ENCODE peak calls at places on chromosome 5, in six cellular contexts. H is GM12891, O is HepG2, C is K562, K is GM12878, Q is H1. T is an unnamed sample.

GRCh38 chr5:127648997-127649550 is at the start of gene CTXN3:
- DNase-seq in H (no peak), O (no peak), C (no peak), Q (no peak), K (no peak), T (no peak)

GRCh38 chr5:172104801-172105701 is 83.0 kb downstream of the STK10 start:
- DNase-seq in K (no peak), H (no peak), Q (no peak), C (no peak), O (no peak), T (no peak)

GRCh38 chr5:151153766-151154272 is 3.8 kb downstream of the ANXA6 start:
- DNase-seq in H (no peak), K (no peak), C (no peak), Q (no peak), O (no peak), T (no peak)

GRCh38 chr5:170552486-170553122 is 48.8 kb downstream of the KCNIP1 start:
- DNase-seq in C (no peak), O (no peak), Q (peak; percentile 25), H (no peak), K (no peak), T (no peak)

GRCh38 chr5:88666761-88667186 is 216.2 kb downstream of the MEF2C start:
- DNase-seq in C (no peak), H (no peak), O (no peak), K (no peak), Q (no peak), T (no peak)

GRCh38 chr5:6399978-6400910 is 21.9 kb upstream of the MED10 start:
- DNase-seq in Q (no peak), H (no peak), O (no peak), C (no peak), K (no peak), T (no peak)

GRCh38 chr5:55851675-55851979 is 470 bp downstream of the IL31RA start:
- DNase-seq in H (no peak), O (no peak), Q (no peak), K (no peak), C (no peak), T (no peak)

GRCh38 chr5:143649869-143650268 is 162.1 kb upstream of the HMHB1 start:
- DNase-seq in H (no peak), K (no peak), Q (no peak), C (no peak), O (no peak), T (no peak)

GRCh38 chr5:9714187-9714586 is 84.0 kb upstream of the TAS2R1 start:
- DNase-seq in H (no peak), C (no peak), O (no peak), K (no peak), Q (no peak), T (no peak)

GRCh38 chr5:158917731-158918130 is 182.0 kb downstream of the EBF1 start:
- DNase-seq in Q (no peak), O (no peak), C (no peak), H (no peak), K (no peak), T (no peak)

GRCh38 chr5:175035882-175036533 is 311.6 kb downstream of the MSX2 start:
- DNase-seq in K (no peak), O (no peak), Q (no peak), H (no peak), C (no peak), T (no peak)

GRCh38 chr5:33291216-33292000 is 149.4 kb upstream of the TARS1 start:
- DNase-seq in K (no peak), C (no peak), Q (no peak), H (no peak), O (no peak), T (no peak)

GRCh38 chr5:121795511-121795910 is 56.2 kb upstream of the FTMT start:
- DNase-seq in H (no peak), K (no peak), O (no peak), Q (peak; percentile 3), C (no peak), T (no peak)

GRCh38 chr5:114055318-114055788 is 306.5 kb upstream of the KCNN2 start:
- DNase-seq in K (no peak), C (no peak), H (no peak), Q (peak; percentile 44), O (no peak), T (no peak)

GRCh38 chr5:179733764-179734126 is 1.1 kb downstream of the MAML1 start:
- DNase-seq in H (no peak), O (no peak), C (no peak), K (no peak), Q (no peak), T (no peak)

GRCh38 chr5:143806568-143806967 is 5.4 kb upstream of the HMHB1 start:
- DNase-seq in K (peak; percentile 60), H (no peak), O (no peak), Q (no peak), C (no peak), T (no peak)

GRCh38 chr5:94711785-94712184 is 93.3 kb downstream of the SLF1 start:
- DNase-seq in Q (no peak), K (no peak), O (no peak), H (no peak), C (no peak), T (no peak)

DNA sequence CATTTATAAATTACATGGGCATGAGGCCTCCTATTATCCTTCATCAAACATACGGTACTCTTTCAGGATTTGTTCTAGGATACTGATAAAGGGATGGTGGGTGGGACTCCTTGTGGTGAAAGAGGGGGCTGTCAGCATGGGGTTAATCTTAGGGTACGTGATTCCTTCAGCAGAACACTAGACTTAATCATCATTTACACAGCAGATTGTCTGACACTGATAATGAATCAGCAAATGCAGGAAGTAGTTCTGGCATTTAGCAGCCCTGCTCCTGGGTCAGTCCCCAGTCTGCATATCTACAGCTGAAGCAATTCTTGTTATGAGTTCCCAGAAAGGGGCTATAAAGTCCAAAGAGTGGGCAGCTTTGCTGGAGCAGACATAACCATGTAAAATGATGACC is 384.6 kb downstream of the SPOCK1 start:
- DNase-seq in Q (no peak), H (no peak), C (no peak), O (no peak), K (no peak), T (no peak)
- TF ChIP-seq POLR2AphosphoS5 in Q (no peak), H (no peak), C (no peak), O (no peak), K (no peak), T (no peak)

DNA sequence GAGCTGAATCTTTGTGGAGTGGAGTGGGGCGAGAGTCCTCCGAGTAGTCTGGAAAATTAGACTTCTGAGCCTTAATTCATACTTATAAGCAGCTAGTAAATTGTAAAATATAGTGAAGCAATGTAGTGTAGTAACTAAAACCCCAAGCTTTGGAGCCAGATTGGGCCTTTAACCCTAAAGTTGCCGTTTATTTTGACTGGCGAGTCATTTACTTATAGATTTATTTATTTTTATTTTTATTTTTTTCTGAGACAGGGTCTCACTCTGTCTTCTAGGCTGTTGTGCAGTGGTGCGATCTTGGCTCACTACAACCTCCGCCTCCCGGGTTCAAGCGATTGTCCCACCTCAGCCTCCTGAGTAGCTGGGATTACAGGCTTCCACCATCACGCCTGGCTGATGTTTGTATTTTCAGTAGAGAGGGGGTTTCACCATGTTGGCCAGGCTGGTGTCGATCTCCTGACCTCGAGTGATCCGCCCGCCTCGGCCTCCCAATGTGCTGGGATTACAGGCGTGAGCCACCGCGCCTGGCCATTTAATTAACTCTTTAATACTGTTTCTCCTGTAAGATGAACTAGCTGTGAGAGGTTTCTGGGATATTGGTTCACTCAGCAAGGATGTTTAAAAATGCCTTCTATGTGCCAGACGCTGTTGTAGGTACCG is 687 bp upstream of the RPS23 start:
- DNase-seq in O (no peak), Q (no peak), H (no peak), C (no peak), K (no peak), T (no peak)
- TF ChIP-seq POLR2A in O (no peak), Q (no peak), H (no peak), C (peak; percentile 97), K (no peak), T (no peak)

DNA sequence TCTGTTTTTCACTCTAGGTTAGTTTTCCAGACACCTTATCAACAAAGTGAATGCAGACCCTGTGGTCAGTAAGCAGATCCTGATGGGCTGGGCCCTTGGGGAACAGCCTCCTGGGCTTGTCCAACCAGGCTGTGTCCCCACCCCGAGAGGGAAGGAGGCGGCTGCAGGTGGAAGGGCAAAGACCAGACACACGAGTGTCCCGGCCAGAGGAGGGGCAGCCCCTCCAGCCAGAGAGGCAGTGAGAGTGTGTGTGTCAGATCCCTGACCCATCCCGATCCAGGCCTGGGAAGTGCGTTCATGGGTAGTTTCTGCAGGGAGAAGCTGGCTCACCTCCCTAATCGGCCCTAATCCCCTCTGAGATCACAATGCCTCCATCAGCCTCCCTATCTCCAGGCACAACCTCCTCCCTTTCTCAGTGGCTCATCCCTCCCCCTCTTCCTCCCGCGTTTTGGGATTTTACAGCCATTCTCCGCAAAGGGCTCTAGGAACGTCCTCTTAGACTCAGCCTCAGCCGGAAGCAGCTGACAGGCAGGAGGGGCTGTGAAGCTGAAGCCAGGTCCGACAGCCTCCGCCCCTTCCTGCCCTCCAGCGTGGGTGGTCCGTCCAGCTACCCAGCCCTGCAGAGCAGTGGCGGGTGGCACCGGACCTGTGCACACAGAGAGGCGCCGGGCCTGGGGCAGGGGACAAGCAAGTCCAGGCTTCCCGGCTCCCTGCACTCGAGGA is 9.7 kb downstream of the SLC12A7 start:
- DNase-seq in C (peak; percentile 54), Q (no peak), O (no peak), H (no peak), K (no peak), T (no peak)
- TF ChIP-seq TAF1 in C (no peak), Q (no peak), O (no peak), H (no peak), K (no peak), T (no peak)

GRCh38 chr5:132480546-132481242 is 9.9 kb downstream of the IRF1 start:
- DNase-seq in O (no peak), C (no peak), H (no peak), Q (no peak), K (no peak), T (no peak)

GRCh38 chr5:132481243-132482211 is 9.0 kb downstream of the IRF1 start:
- DNase-seq in O (no peak), K (no peak), Q (no peak), C (no peak), H (no peak), T (no peak)

GRCh38 chr5:132478498-132478855 is 12.1 kb downstream of the IRF1 start:
- DNase-seq in K (no peak), C (no peak), O (no peak), H (no peak), Q (no peak), T (no peak)

GRCh38 chr5:132479073-132479811 is 11.3 kb downstream of the IRF1 start:
- DNase-seq in Q (no peak), O (no peak), K (no peak), C (no peak), H (no peak), T (no peak)

DNA sequence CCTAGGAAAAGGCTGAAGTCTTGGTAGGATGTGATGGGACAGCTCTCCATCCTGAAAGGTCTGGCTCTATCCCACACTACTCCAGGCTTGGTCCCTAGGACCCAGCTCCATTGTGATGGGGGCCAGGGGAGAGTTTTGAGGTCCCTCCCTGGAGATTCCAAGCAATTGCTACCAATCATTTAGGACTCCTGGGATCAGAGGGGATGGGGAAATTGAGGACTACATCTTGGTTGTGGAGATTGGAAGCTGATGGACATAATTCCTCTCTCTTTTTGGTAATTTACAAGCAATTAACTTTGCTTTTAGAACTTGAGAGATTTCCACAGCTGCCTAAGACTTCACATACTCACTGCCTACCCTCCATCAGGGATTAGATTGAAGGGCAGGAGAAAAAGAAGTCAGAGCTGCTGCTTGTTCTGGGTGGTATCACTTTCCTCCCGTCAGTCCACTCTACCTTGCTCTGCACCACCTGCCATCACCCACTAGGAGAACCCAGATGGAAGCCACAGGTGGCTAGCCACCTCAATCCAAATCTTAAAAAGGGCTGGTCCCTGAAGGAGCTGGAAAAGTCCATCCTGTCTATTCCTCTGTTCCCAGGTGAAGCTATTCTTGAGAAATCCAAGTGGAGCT is 10.6 kb downstream of the IRF1 start:
- DNase-seq in K (no peak), C (no peak), Q (no peak), H (no peak), O (no peak), T (no peak)
- TF ChIP-seq POLR2AphosphoS5 in K (peak; percentile 49), C (no peak), Q (no peak), H (no peak), O (no peak), T (no peak)

GRCh38 chr5:1118738-1119137 is 6.9 kb upstream of the SLC12A7 start:
- DNase-seq in K (no peak), C (peak; percentile 81), Q (no peak), O (no peak), H (no peak), T (no peak)
- TF ChIP-seq POLR2A in K (no peak), C (no peak), Q (no peak), O (no peak), H (no peak), T (no peak)

T was measured in GM12892.